ENCODE peak calls at places on chromosomes 16 and 17, in four cellular contexts. J is stimulated activated CD4-positive, alpha-beta T cell treated with anti-CD3 and anti-CD28 coated beads, Interleukin-2, amount 100 ng/mL, for 24 hours; L is activated naive CD4-positive, alpha-beta T cell; A is non-pigmented ciliary epithelial cell. B is an unnamed sample.

GRCh38 chr17:43854498-43854897 is 7.5 kb downstream of the CD300LG start:
- DNase-seq in L (no peak), A (no peak), J (no peak), B (no peak)

GRCh38 chr16:397736-398332 is 835 bp downstream of the NME4 start:
- DNase-seq in A (no peak), J (peak; percentile 39), L (no peak), B (no peak)

GRCh38 chr16:24769806-24770205 is 40.4 kb downstream of the TNRC6A start:
- DNase-seq in L (no peak), A (peak; percentile 35), J (no peak), B (no peak)

GRCh38 chr16:30185683-30186421 is 2.5 kb downstream of the CORO1A start:
- DNase-seq in J (peak; percentile 80), L (peak; percentile 37), A (no peak), B (no peak)

GRCh38 chr17:60247836-60248461 is 98.2 kb downstream of the CA4 start:
- DNase-seq in L (no peak), J (no peak), A (no peak), B (no peak)

GRCh38 chr17:60720763-60721531 is 43.3 kb downstream of the BCAS3 start:
- DNase-seq in J (peak; percentile 14), L (no peak), A (peak; percentile 57), B (peak; percentile 28)

GRCh38 chr17:50181155-50181554 is 15.3 kb downstream of the SGCA start:
- DNase-seq in A (no peak), L (no peak), J (no peak), B (no peak)

GRCh38 chr17:6239237-6239798 is 169.1 kb downstream of the WSCD1 start:
- DNase-seq in L (no peak), J (no peak), A (no peak), B (no peak)

GRCh38 chr16:51500306-51500705 is 349.2 kb upstream of the SALL1 start:
- DNase-seq in L (no peak), A (peak; percentile 1), J (no peak), B (no peak)

GRCh38 chr17:78539771-78540170 is 37.4 kb downstream of the DNAH17 start:
- DNase-seq in L (no peak), A (no peak), J (no peak), B (no peak)

GRCh38 chr16:57988929-57989328 is 11.5 kb downstream of the ZNF319 start:
- DNase-seq in L (no peak), A (no peak), J (no peak), B (no peak)

GRCh38 chr17:606501-607243 is 108.0 kb downstream of the VPS53 start:
- DNase-seq in L (no peak), J (no peak), A (no peak), B (no peak)

GRCh38 chr16:47197536-47198179 is 53.9 kb upstream of the NETO2 start:
- DNase-seq in A (no peak), J (no peak), L (no peak), B (no peak)

GRCh38 chr17:67531291-67531690 is 154.2 kb downstream of the PITPNC1 start:
- DNase-seq in J (no peak), L (no peak), A (no peak), B (no peak)

GRCh38 chr16:74608944-74609343 is 2.0 kb upstream of the GLG1 start:
- DNase-seq in L (no peak), A (no peak), J (peak; percentile 20), B (no peak)

GRCh38 chr16:879986-880385 is 79.5 kb upstream of the GNG13 start:
- DNase-seq in A (no peak), J (no peak), L (no peak), B (no peak)

GRCh38 chr17:73210002-73210678 is 17.3 kb downstream of the COG1 start:
- DNase-seq in A (no peak), J (no peak), L (no peak), B (no peak)

GRCh38 chr16:2056077-2056476 is 8.3 kb downstream of the TSC2 start:
- DNase-seq in A (no peak), J (no peak), L (no peak), B (no peak)

GRCh38 chr16:88815901-88816589 is 4.3 kb upstream of the APRT start:
- DNase-seq in L (no peak), A (no peak), J (peak; percentile 74), B (no peak)

GRCh38 chr17:67076290-67076689 is 31.9 kb downstream of the CACNG1 start:
- DNase-seq in L (no peak), J (no peak), A (no peak), B (no peak)

GRCh38 chr16:86424413-86424812 is 85.9 kb upstream of the FOXF1 start:
- DNase-seq in A (no peak), L (no peak), J (no peak), B (no peak)

GRCh38 chr16:65054457-65054856 is 67.4 kb downstream of the CDH11 start:
- DNase-seq in L (no peak), J (no peak), A (no peak), B (no peak)

GRCh38 chr17:55588446-55588845 is 77.2 kb upstream of the SMIM36 start:
- DNase-seq in L (no peak), A (no peak), J (no peak), B (no peak)

GRCh38 chr17:81410852-81411251 is 15.6 kb downstream of the BAHCC1 start:
- DNase-seq in L (no peak), A (no peak), J (no peak), B (no peak)

B was measured in HS-5.